ENCODE peak calls at places on chromosomes 5 and 9, in six cellular contexts. W is T-helper 2 cell; O is omental fat pad; B is stimulated activated CD8-positive, alpha-beta memory T cell treated with anti-CD3 and anti-CD28 coated beads, Interleukin-4, amount 100 ng/mL, for 48 hours; K is stimulated activated CD4-positive, alpha-beta T cell treated with anti-CD3 and anti-CD28 coated beads, Interleukin-2, amount 100 ng/mL, for 48 hours; H is RWPE1. J is an unnamed sample.

GRCh38 chr9:134327671-134328231 is 1.5 kb downstream of the RXRA start:
- DNase-seq in W (no peak), O (no peak), B (no peak), K (no peak), H (peak), J (no peak)

GRCh38 chr9:91034976-91035824 is 233.6 kb downstream of the SYK start:
- DNase-seq in W (no peak), O (no peak), B (no peak), K (no peak), H (no peak), J (no peak)

GRCh38 chr5:172984244-172984953 is 828 bp downstream of the ATP6V0E1 start:
- DNase-seq in W (peak), O (peak), B (peak), K (peak), H (peak), J (peak)

GRCh38 chr5:132765311-132766019 is 11.6 kb downstream of the SEPTIN8 start:
- DNase-seq in W (no peak), O (no peak), B (no peak), K (no peak), H (no peak), J (no peak)

GRCh38 chr5:10457682-10458574 is 16.2 kb downstream of the ROPN1L start:
- DNase-seq in W (no peak), O (no peak), B (no peak), K (no peak), H (no peak), J (no peak)

GRCh38 chr5:139108056-139108811 is 89.9 kb downstream of the SIL1 start:
- DNase-seq in W (no peak), O (no peak), B (no peak), K (no peak), H (no peak), J (no peak)

GRCh38 chr9:89359636-89360315 is 41.5 kb downstream of the SECISBP2 start:
- DNase-seq in W (no peak), O (no peak), B (no peak), K (no peak), H (no peak), J (no peak)

GRCh38 chr5:77628840-77629552 is 9.5 kb downstream of the OTP start:
- DNase-seq in W (no peak), O (no peak), B (no peak), K (no peak), H (no peak), J (no peak)

GRCh38 chr9:87595605-87596004 is 97.9 kb downstream of the DAPK1 start:
- DNase-seq in W (no peak), O (no peak), B (no peak), K (no peak), H (no peak), J (no peak)

GRCh38 chr5:33736510-33736909 is 155.3 kb downstream of the ADAMTS12 start:
- DNase-seq in W (no peak), O (no peak), B (no peak), K (no peak), H (no peak), J (no peak)

GRCh38 chr5:91928751-91929521 is 545.8 kb upstream of the ARRDC3 start:
- DNase-seq in W (no peak), O (no peak), B (no peak), K (no peak), H (peak), J (no peak)

GRCh38 chr9:129838707-129839259 is 3.5 kb downstream of the USP20 start:
- DNase-seq in W (no peak), O (no peak), B (peak), K (no peak), H (peak), J (no peak)

GRCh38 chr5:78641060-78641474 is 7.5 kb downstream of the LHFPL2 start:
- DNase-seq in W (no peak), O (no peak), B (no peak), K (no peak), H (no peak), J (no peak)

GRCh38 chr9:98368366-98369065 is 113.1 kb upstream of the TBC1D2 start:
- DNase-seq in W (no peak), O (no peak), B (no peak), K (no peak), H (no peak), J (no peak)

GRCh38 chr9:134663753-134664415 is 22.3 kb downstream of the COL5A1 start:
- DNase-seq in W (no peak), O (no peak), B (no peak), K (no peak), H (no peak), J (no peak)

GRCh38 chr9:4328723-4329122 is 28.9 kb upstream of the GLIS3 start:
- DNase-seq in W (no peak), O (no peak), B (no peak), K (no peak), H (no peak), J (no peak)

GRCh38 chr9:93305497-93306020 is 121.6 kb downstream of the WNK2 start:
- DNase-seq in W (no peak), O (no peak), B (no peak), K (no peak), H (no peak), J (peak)

GRCh38 chr5:74837115-74837514 is 29.1 kb downstream of the FAM169A start:
- DNase-seq in W (no peak), O (no peak), B (no peak), K (no peak), H (no peak), J (no peak)

GRCh38 chr9:111728617-111729366 is 65.9 kb downstream of the SHOC1 start:
- DNase-seq in W (no peak), O (no peak), B (no peak), K (no peak), H (peak), J (no peak)

GRCh38 chr5:135426102-135427082 is 20.8 kb downstream of the DCANP1 start:
- DNase-seq in W (no peak), O (no peak), B (no peak), K (no peak), H (peak), J (no peak)

GRCh38 chr9:114588150-114588663 is 638 bp downstream of the ATP6V1G1 start:
- DNase-seq in W (no peak), O (no peak), B (no peak), K (no peak), H (no peak), J (peak)

GRCh38 chr9:73780916-73781315 is 629.3 kb downstream of the ANXA1 start:
- DNase-seq in W (no peak), O (no peak), B (no peak), K (no peak), H (peak), J (no peak)

GRCh38 chr5:154646841-154647759 is 108.1 kb upstream of the LARP1 start:
- DNase-seq in W (no peak), O (no peak), B (peak), K (peak), H (no peak), J (peak)

GRCh38 chr5:42399702-42400101 is 23.5 kb upstream of the GHR start:
- DNase-seq in W (no peak), O (no peak), B (no peak), K (no peak), H (no peak), J (no peak)

GRCh38 chr9:136095028-136095494 is at the start of gene NACC2:
- DNase-seq in W (no peak), O (no peak), B (peak), K (no peak), H (peak), J (peak)

GRCh38 chr5:123285122-123286011 is 137.8 kb downstream of the CEP120 start:
- DNase-seq in W (no peak), O (no peak), B (no peak), K (no peak), H (no peak), J (no peak)

GRCh38 chr5:115559524-115559923 is 14.9 kb upstream of the FEM1C start:
- DNase-seq in W (no peak), O (no peak), B (no peak), K (no peak), H (no peak), J (no peak)

GRCh38 chr9:129669141-129669718 is 3.8 kb downstream of the PRRX2 start:
- DNase-seq in W (no peak), O (no peak), B (no peak), K (no peak), H (no peak), J (no peak)

GRCh38 chr5:124515494-124516222 is 230.8 kb downstream of the ZNF608 start:
- DNase-seq in W (no peak), O (no peak), B (no peak), K (no peak), H (no peak), J (no peak)

GRCh38 chr5:152077-152476 is 39.2 kb upstream of the LRRC14B start:
- DNase-seq in W (no peak), O (no peak), B (no peak), K (no peak), H (no peak), J (no peak)

GRCh38 chr5:176473335-176474006 is 25.3 kb downstream of the FAF2 start:
- DNase-seq in W (no peak), O (no peak), B (no peak), K (no peak), H (no peak), J (no peak)

GRCh38 chr5:27473300-27474053 is 435.1 kb upstream of the CDH9 start:
- DNase-seq in W (no peak), O (no peak), B (no peak), K (no peak), H (no peak), J (no peak)

J was measured in colonic mucosa.